ENCODE peak calls at places on chromosomes 1 and 21, in four cellular contexts. C is stimulated activated CD4-positive, alpha-beta T cell treated with anti-CD3 and anti-CD28 coated beads, Interleukin-2, amount 100 ng/mL, for 48 hours; I is midbrain; B is KG1. K is an unnamed sample.

GRCh38 chr1:9960705-9961562 is 17.7 kb downstream of the NMNAT1 start:
- DNase-seq in C (no peak), I (no peak), B (no peak), K (peak)

GRCh38 chr1:169527461-169528213 is 41.9 kb upstream of the SLC19A2 start:
- DNase-seq in B (no peak), I (no peak), C (no peak), K (no peak)

GRCh38 chr1:111633736-111634135 is 14.1 kb downstream of the RAP1A start:
- DNase-seq in B (no peak), I (no peak), C (no peak), K (no peak)

GRCh38 chr1:59595774-59596173 is 219.0 kb upstream of the HOOK1 start:
- DNase-seq in C (no peak), B (no peak), I (no peak), K (peak)

GRCh38 chr21:46048926-46049889 is 48.7 kb upstream of the COL6A2 start:
- DNase-seq in C (no peak), B (no peak), I (no peak), K (no peak)

GRCh38 chr1:113195115-113195845 is 122.3 kb downstream of the LRIG2 start:
- DNase-seq in I (no peak), C (no peak), B (no peak), K (no peak)

GRCh38 chr1:42453386-42453785 is 2.4 kb downstream of the ZMYND12 start:
- DNase-seq in C (no peak), B (no peak), I (no peak), K (no peak)

GRCh38 chr1:217274927-217275616 is 355.8 kb downstream of the GPATCH2 start:
- DNase-seq in I (no peak), C (no peak), B (no peak), K (no peak)

GRCh38 chr1:58932820-58933598 is 149.2 kb upstream of the JUN start:
- DNase-seq in B (no peak), I (no peak), C (no peak), K (peak)

GRCh38 chr1:43799656-43800629 is 92.6 kb downstream of the ST3GAL3 start:
- DNase-seq in C (no peak), I (no peak), B (no peak), K (no peak)

GRCh38 chr1:199029855-199030254 is 391.0 kb downstream of the PTPRC start:
- DNase-seq in I (no peak), B (peak), C (no peak), K (no peak)

K was measured in NCI-H2029.